ENCODE peak calls at places on chromosomes 6 and 20, in four cellular contexts. A is occipital lobe; O is EL; M is stimulated activated CD4-positive, alpha-beta T cell treated with anti-CD3 and anti-CD28 coated beads, Interleukin-1b, Interleukin-23, amount 100 ng/mL, for 24 hours. S is an unnamed sample.

GRCh38 chr20:62951896-62952372 is 575 bp upstream of the SLC17A9 start:
- DNase-seq in A (no peak), O (no peak), M (no peak), S (no peak)

GRCh38 chr6:160891690-160892089 is 99.9 kb upstream of the MAP3K4 start:
- DNase-seq in A (no peak), O (no peak), M (no peak), S (no peak)

GRCh38 chr6:84043555-84043954 is 10.0 kb downstream of the MRAP2 start:
- DNase-seq in A (no peak), O (no peak), M (no peak), S (no peak)

GRCh38 chr6:170438402-170438753 is 114.7 kb downstream of the PSMB1 start:
- DNase-seq in A (peak), O (peak), M (peak), S (peak)

GRCh38 chr6:151652338-151652737 is 155.1 kb upstream of the ESR1 start:
- DNase-seq in A (no peak), O (no peak), M (no peak), S (no peak)

GRCh38 chr6:27894839-27895762 is 17.1 kb downstream of the OR2B2 start:
- DNase-seq in A (peak), O (peak), M (no peak), S (no peak)

GRCh38 chr6:73121421-73121993 is 103.8 kb downstream of the KHDC1L start:
- DNase-seq in A (no peak), O (peak), M (no peak), S (no peak)

GRCh38 chr6:100130630-100131029 is 136.6 kb upstream of the MCHR2 start:
- DNase-seq in A (no peak), O (no peak), M (no peak), S (no peak)

GRCh38 chr6:44696099-44696498 is 308.6 kb downstream of the CDC5L start:
- DNase-seq in A (no peak), O (peak), M (no peak), S (no peak)

GRCh38 chr20:41050361-41051019 is 21.9 kb downstream of the TOP1 start:
- DNase-seq in A (no peak), O (peak), M (no peak), S (no peak)

GRCh38 chr20:8414611-8415274 is 282.7 kb downstream of the PLCB1 start:
- DNase-seq in A (no peak), O (peak), M (no peak), S (no peak)

GRCh38 chr20:32282461-32282860 is 5.0 kb downstream of the KIF3B start:
- DNase-seq in A (peak), O (no peak), M (no peak), S (no peak)

GRCh38 chr20:36317675-36318074 is 11.5 kb downstream of the DLGAP4 start:
- DNase-seq in A (no peak), O (no peak), M (no peak), S (no peak)

GRCh38 chr6:147201885-147202515 is 2.2 kb upstream of the STXBP5 start:
- DNase-seq in A (peak), O (peak), M (no peak), S (no peak)

GRCh38 chr6:40252531-40253258 is 318.4 kb upstream of the MOCS1 start:
- DNase-seq in A (no peak), O (no peak), M (no peak), S (no peak)

GRCh38 chr6:109623288-109623687 is 67.7 kb downstream of the AK9 start:
- DNase-seq in A (no peak), O (no peak), M (no peak), S (no peak)

GRCh38 chr6:138307816-138308727 is 69.6 kb upstream of the SMIM28 start:
- DNase-seq in A (peak), O (peak), M (no peak), S (no peak)

GRCh38 chr6:157982297-157982579 is 575 bp downstream of the SYNJ2 start:
- DNase-seq in A (no peak), O (peak), M (no peak), S (peak)

GRCh38 chr6:4671587-4672115 is 104.6 kb upstream of the CDYL start:
- DNase-seq in A (no peak), O (no peak), M (no peak), S (no peak)

GRCh38 chr6:170441316-170441715 is 111.8 kb downstream of the PSMB1 start:
- DNase-seq in A (no peak), O (no peak), M (no peak), S (no peak)

S was measured in mesothelial cell of epicardium.